ENCODE peak calls at places on chromosomes 16 and 17, in four cellular contexts. One of them, this sample, is unnamed.

GRCh38 chr17:43736389-43736788 is 22.2 kb downstream of the SOST start:
- DNase-seq in SK-N-SH: no peak
- DNase-seq in A549: no peak
- DNase-seq in GM12878: no peak
- DNase-seq in this sample: no peak

GRCh38 chr17:9725575-9725974 is 65.8 kb downstream of the DHRS7C start:
- DNase-seq in A549: no peak
- DNase-seq in SK-N-SH: no peak
- DNase-seq in GM12878: no peak
- DNase-seq in this sample: peak; percentile 20

GRCh38 chr17:42072323-42073187 is 22.2 kb upstream of the C17orf113 start:
- DNase-seq in SK-N-SH: peak; percentile 83
- DNase-seq in A549: peak; percentile 33
- DNase-seq in GM12878: no peak
- DNase-seq in this sample: no peak

GRCh38 chr17:31588034-31588433 is 196.6 kb downstream of the RAB11FIP4 start:
- DNase-seq in A549: no peak
- DNase-seq in SK-N-SH: no peak
- DNase-seq in GM12878: no peak
- DNase-seq in this sample: no peak

GRCh38 chr16:57106767-57107166 is 14.4 kb downstream of the CPNE2 start:
- DNase-seq in SK-N-SH: peak; percentile 65
- DNase-seq in GM12878: no peak
- DNase-seq in A549: no peak
- DNase-seq in this sample: no peak

GRCh38 chr16:2090819-2091721 is 43.3 kb downstream of the TSC2 start:
- DNase-seq in SK-N-SH: peak; percentile 75
- DNase-seq in A549: no peak
- DNase-seq in GM12878: no peak
- DNase-seq in this sample: no peak

GRCh38 chr16:67504190-67505021 is 21.1 kb upstream of the AGRP start:
- DNase-seq in SK-N-SH: no peak
- DNase-seq in A549: no peak
- DNase-seq in GM12878: no peak
- DNase-seq in this sample: peak; percentile 56

GRCh38 chr16:49681449-49681848 is 174.5 kb downstream of the ZNF423 start:
- DNase-seq in GM12878: no peak
- DNase-seq in A549: no peak
- DNase-seq in SK-N-SH: no peak
- DNase-seq in this sample: no peak

GRCh38 chr17:42760652-42761581 is at the start of gene RAMP2:
- DNase-seq in A549: peak; percentile 41
- DNase-seq in SK-N-SH: peak; percentile 84
- DNase-seq in GM12878: no peak
- DNase-seq in this sample: no peak

GRCh38 chr17:32870969-32871368 is 6.0 kb downstream of the MYO1D start:
- DNase-seq in SK-N-SH: no peak
- DNase-seq in GM12878: no peak
- DNase-seq in A549: no peak
- DNase-seq in this sample: no peak

GRCh38 chr16:81841709-81842108 is 62.6 kb downstream of the PLCG2 start:
- DNase-seq in A549: no peak
- DNase-seq in GM12878: peak; percentile 63
- DNase-seq in SK-N-SH: no peak
- DNase-seq in this sample: no peak

GRCh38 chr16:263182-263774 is 12.5 kb downstream of the RGS11 start:
- DNase-seq in SK-N-SH: peak; percentile 12
- DNase-seq in GM12878: no peak
- DNase-seq in A549: no peak
- DNase-seq in this sample: no peak

GRCh38 chr16:86854058-86854621 is 275.8 kb downstream of the FOXL1 start:
- DNase-seq in A549: no peak
- DNase-seq in SK-N-SH: no peak
- DNase-seq in GM12878: no peak
- DNase-seq in this sample: no peak

GRCh38 chr17:42289863-42290165 is 1.5 kb downstream of the STAT5A start:
- DNase-seq in SK-N-SH: peak; percentile 16
- DNase-seq in GM12878: no peak
- DNase-seq in A549: no peak
- DNase-seq in this sample: no peak

GRCh38 chr16:46728804-46729203 is 19.3 kb downstream of the MYLK3 start:
- DNase-seq in SK-N-SH: no peak
- DNase-seq in A549: no peak
- DNase-seq in GM12878: no peak
- DNase-seq in this sample: no peak

GRCh38 chr16:81266680-81267095 is 28.2 kb downstream of the BCO1 start:
- DNase-seq in GM12878: no peak
- DNase-seq in A549: no peak
- DNase-seq in SK-N-SH: no peak
- DNase-seq in this sample: no peak

GRCh38 chr17:27616414-27616813 is 14.6 kb upstream of the LGALS9 start:
- DNase-seq in A549: no peak
- DNase-seq in SK-N-SH: no peak
- DNase-seq in GM12878: no peak
- DNase-seq in this sample: no peak

GRCh38 chr17:73089918-73090317 is 2.6 kb downstream of the SLC39A11 start:
- DNase-seq in GM12878: no peak
- DNase-seq in A549: no peak
- DNase-seq in SK-N-SH: no peak
- DNase-seq in this sample: peak; percentile 73

GRCh38 chr16:52964290-52964689 is 88.4 kb downstream of the CHD9NB start:
- DNase-seq in SK-N-SH: no peak
- DNase-seq in GM12878: no peak
- DNase-seq in A549: no peak
- DNase-seq in this sample: no peak

GRCh38 chr16:57306676-57307341 is 22.3 kb upstream of the PLLP start:
- DNase-seq in SK-N-SH: no peak
- DNase-seq in A549: no peak
- DNase-seq in GM12878: no peak
- DNase-seq in this sample: no peak

GRCh38 chr17:37488009-37488604 is 1.6 kb upstream of the DUSP14 start:
- DNase-seq in GM12878: no peak
- DNase-seq in SK-N-SH: peak; percentile 30
- DNase-seq in A549: peak; percentile 97
- DNase-seq in this sample: peak; percentile 98

GRCh38 chr17:78124081-78124835 is 4.3 kb downstream of the TMC6 start:
- DNase-seq in A549: no peak
- DNase-seq in SK-N-SH: no peak
- DNase-seq in GM12878: no peak
- DNase-seq in this sample: no peak

GRCh38 chr17:57713140-57713539 is 32.0 kb downstream of the CCDC182 start:
- DNase-seq in SK-N-SH: no peak
- DNase-seq in GM12878: no peak
- DNase-seq in A549: no peak
- DNase-seq in this sample: no peak

GRCh38 chr17:5439446-5439764 is 450 bp upstream of the C1QBP start:
- DNase-seq in GM12878: no peak
- DNase-seq in SK-N-SH: no peak
- DNase-seq in A549: no peak
- DNase-seq in this sample: no peak

GRCh38 chr16:30715777-30716445 is 16.9 kb downstream of the SRCAP start:
- DNase-seq in A549: no peak
- DNase-seq in SK-N-SH: no peak
- DNase-seq in GM12878: no peak
- DNase-seq in this sample: no peak

GRCh38 chr16:19085679-19086200 is 18.3 kb downstream of the COQ7 start:
- DNase-seq in SK-N-SH: peak; percentile 22
- DNase-seq in A549: no peak
- DNase-seq in GM12878: no peak
- DNase-seq in this sample: no peak

GRCh38 chr16:88770459-88771293 is 14.3 kb downstream of the PIEZO1 start:
- DNase-seq in GM12878: no peak
- DNase-seq in SK-N-SH: peak; percentile 78
- DNase-seq in A549: no peak
- DNase-seq in this sample: peak; percentile 81
- TF ChIP-seq PBX3 in GM12878: no peak
- TF ChIP-seq PBX3 in SK-N-SH: peak; percentile 75
- TF ChIP-seq PBX3 in A549: no peak
- TF ChIP-seq PBX3 in this sample: no peak

GRCh38 chr17:19753049-19753444 is 4.9 kb upstream of the ALDH3A1 start:
- DNase-seq in A549: peak; percentile 98
- DNase-seq in SK-N-SH: peak; percentile 49
- DNase-seq in GM12878: no peak
- DNase-seq in this sample: no peak
- TF ChIP-seq SMC3 in A549: no peak
- TF ChIP-seq SMC3 in SK-N-SH: no peak
- TF ChIP-seq SMC3 in GM12878: no peak
- TF ChIP-seq SMC3 in this sample: no peak

GRCh38 chr16:89277641-89278341 is 60.3 kb downstream of the ZNF778 start:
- DNase-seq in GM12878: no peak
- DNase-seq in A549: no peak
- DNase-seq in SK-N-SH: no peak
- DNase-seq in this sample: no peak
- TF ChIP-seq PBX3 in GM12878: no peak
- TF ChIP-seq PBX3 in A549: no peak
- TF ChIP-seq PBX3 in SK-N-SH: no peak
- TF ChIP-seq PBX3 in this sample: no peak

GRCh38 chr17:49294126-49294525 is 63.5 kb upstream of the PHOSPHO1 start:
- DNase-seq in A549: no peak
- DNase-seq in SK-N-SH: no peak
- DNase-seq in GM12878: no peak
- DNase-seq in this sample: no peak

GRCh38 chr17:49287481-49287880 is 56.9 kb upstream of the PHOSPHO1 start:
- DNase-seq in SK-N-SH: no peak
- DNase-seq in A549: no peak
- DNase-seq in GM12878: no peak
- DNase-seq in this sample: no peak

GRCh38 chr17:49292901-49293300 is 62.3 kb upstream of the PHOSPHO1 start:
- DNase-seq in A549: no peak
- DNase-seq in GM12878: no peak
- DNase-seq in SK-N-SH: no peak
- DNase-seq in this sample: no peak

GRCh38 chr17:49291929-49292328 is 61.3 kb upstream of the PHOSPHO1 start:
- DNase-seq in A549: no peak
- DNase-seq in GM12878: no peak
- DNase-seq in SK-N-SH: no peak
- DNase-seq in this sample: no peak

GRCh38 chr17:49290690-49291326 is 60.2 kb upstream of the PHOSPHO1 start:
- DNase-seq in GM12878: no peak
- DNase-seq in SK-N-SH: peak; percentile 50
- DNase-seq in A549: peak; percentile 62
- DNase-seq in this sample: peak; percentile 28
- TF ChIP-seq SMC3 in GM12878: peak; percentile 50
- TF ChIP-seq SMC3 in SK-N-SH: peak; percentile 63
- TF ChIP-seq SMC3 in A549: peak; percentile 69
- TF ChIP-seq SMC3 in this sample: peak; percentile 52

This sample was measured in HepG2.